ENCODE peak calls at places on chromosomes 16 and 17, in ten cellular contexts. One of them, this sample, is unnamed.
A peak's percentile ranks its signal among the peaks of the same experiment; 100 is the strongest.

GRCh38 chr17:35655303-35655702 is 68.2 kb downstream of the AP2B1 start:
- DNase-seq in ovary: no peak
- DNase-seq in A549: no peak
- DNase-seq in stomach: no peak
- DNase-seq in H1: no peak
- DNase-seq in transverse colon: no peak
- DNase-seq in suprapubic skin: no peak
- DNase-seq in sigmoid colon: no peak
- DNase-seq in esophagus muscularis mucosa: no peak
- DNase-seq in GM12878: no peak
- DNase-seq in this sample: no peak

GRCh38 chr17:74149597-74150427 is 53.7 kb upstream of the RPL38 start:
- DNase-seq in stomach: no peak
- DNase-seq in H1: peak; percentile 40
- DNase-seq in GM12878: no peak
- DNase-seq in A549: no peak
- DNase-seq in ovary: no peak
- DNase-seq in esophagus muscularis mucosa: peak; percentile 21
- DNase-seq in transverse colon: no peak
- DNase-seq in suprapubic skin: peak; percentile 64
- DNase-seq in sigmoid colon: no peak
- DNase-seq in this sample: no peak

GRCh38 chr17:3157218-3157617 is 29.9 kb upstream of the OR1G1 start:
- DNase-seq in H1: no peak
- DNase-seq in sigmoid colon: no peak
- DNase-seq in GM12878: no peak
- DNase-seq in ovary: no peak
- DNase-seq in esophagus muscularis mucosa: no peak
- DNase-seq in transverse colon: no peak
- DNase-seq in stomach: no peak
- DNase-seq in A549: no peak
- DNase-seq in suprapubic skin: no peak
- DNase-seq in this sample: no peak

GRCh38 chr16:85610059-85610445 is 3.1 kb upstream of the GSE1 start:
- DNase-seq in A549: no peak
- DNase-seq in suprapubic skin: no peak
- DNase-seq in GM12878: no peak
- DNase-seq in transverse colon: peak; percentile 25
- DNase-seq in H1: no peak
- DNase-seq in stomach: peak; percentile 51
- DNase-seq in esophagus muscularis mucosa: no peak
- DNase-seq in sigmoid colon: no peak
- DNase-seq in ovary: no peak
- DNase-seq in this sample: no peak

GRCh38 chr16:85158702-85159225 is 46.5 kb upstream of the CIBAR2 start:
- DNase-seq in H1: no peak
- DNase-seq in sigmoid colon: no peak
- DNase-seq in esophagus muscularis mucosa: no peak
- DNase-seq in GM12878: no peak
- DNase-seq in suprapubic skin: no peak
- DNase-seq in ovary: no peak
- DNase-seq in A549: no peak
- DNase-seq in transverse colon: no peak
- DNase-seq in stomach: no peak
- DNase-seq in this sample: no peak

GRCh38 chr16:85017151-85017550 is 5.8 kb upstream of the ZDHHC7 start:
- DNase-seq in sigmoid colon: no peak
- DNase-seq in H1: no peak
- DNase-seq in ovary: no peak
- DNase-seq in A549: no peak
- DNase-seq in esophagus muscularis mucosa: no peak
- DNase-seq in suprapubic skin: no peak
- DNase-seq in stomach: no peak
- DNase-seq in transverse colon: no peak
- DNase-seq in GM12878: peak; percentile 19
- DNase-seq in this sample: no peak

GRCh38 chr16:61617214-61617783 is 418.9 kb downstream of the CDH8 start:
- DNase-seq in ovary: no peak
- DNase-seq in GM12878: no peak
- DNase-seq in sigmoid colon: no peak
- DNase-seq in suprapubic skin: no peak
- DNase-seq in esophagus muscularis mucosa: no peak
- DNase-seq in stomach: no peak
- DNase-seq in transverse colon: no peak
- DNase-seq in H1: no peak
- DNase-seq in A549: no peak
- DNase-seq in this sample: no peak

GRCh38 chr16:84144859-84145639 is at the start of the genes DNAAF1 and HSDL1:
- DNase-seq in A549: peak; percentile 87
- DNase-seq in ovary: peak; percentile 96
- DNase-seq in transverse colon: peak; percentile 94
- DNase-seq in esophagus muscularis mucosa: peak; percentile 94
- DNase-seq in sigmoid colon: peak; percentile 94
- DNase-seq in H1: peak; percentile 99
- DNase-seq in suprapubic skin: peak; percentile 92
- DNase-seq in GM12878: peak; percentile 32
- DNase-seq in stomach: peak; percentile 95
- DNase-seq in this sample: peak; percentile 79

GRCh38 chr17:8320990-8321389 is 10.9 kb downstream of the ARHGEF15 start:
- DNase-seq in ovary: no peak
- DNase-seq in A549: no peak
- DNase-seq in GM12878: no peak
- DNase-seq in esophagus muscularis mucosa: no peak
- DNase-seq in suprapubic skin: no peak
- DNase-seq in transverse colon: no peak
- DNase-seq in stomach: no peak
- DNase-seq in sigmoid colon: no peak
- DNase-seq in H1: no peak
- DNase-seq in this sample: no peak

GRCh38 chr17:6555331-6556120 is 829 bp downstream of the PITPNM3 start:
- DNase-seq in ovary: peak; percentile 68
- DNase-seq in stomach: peak; percentile 55
- DNase-seq in esophagus muscularis mucosa: no peak
- DNase-seq in H1: peak; percentile 67
- DNase-seq in suprapubic skin: no peak
- DNase-seq in transverse colon: peak; percentile 22
- DNase-seq in GM12878: no peak
- DNase-seq in A549: no peak
- DNase-seq in sigmoid colon: no peak
- DNase-seq in this sample: no peak

GRCh38 chr17:76384222-76384986 is at the start of gene SPHK1:
- DNase-seq in ovary: peak; percentile 72
- DNase-seq in GM12878: no peak
- DNase-seq in H1: peak; percentile 83
- DNase-seq in esophagus muscularis mucosa: no peak
- DNase-seq in transverse colon: peak; percentile 76
- DNase-seq in A549: peak; percentile 90
- DNase-seq in sigmoid colon: peak; percentile 78
- DNase-seq in suprapubic skin: no peak
- DNase-seq in stomach: peak; percentile 75
- DNase-seq in this sample: peak; percentile 26

GRCh38 chr17:4902540-4902939 is 358 bp downstream of the CHRNE start:
- DNase-seq in stomach: no peak
- DNase-seq in sigmoid colon: no peak
- DNase-seq in GM12878: no peak
- DNase-seq in ovary: peak; percentile 46
- DNase-seq in suprapubic skin: no peak
- DNase-seq in A549: no peak
- DNase-seq in transverse colon: no peak
- DNase-seq in H1: no peak
- DNase-seq in esophagus muscularis mucosa: no peak
- DNase-seq in this sample: no peak

GRCh38 chr17:1762906-1763829 is 1.3 kb downstream of the SERPINF1 start:
- DNase-seq in transverse colon: no peak
- DNase-seq in H1: peak; percentile 64
- DNase-seq in stomach: no peak
- DNase-seq in A549: no peak
- DNase-seq in GM12878: no peak
- DNase-seq in ovary: peak; percentile 78
- DNase-seq in esophagus muscularis mucosa: no peak
- DNase-seq in sigmoid colon: peak; percentile 87
- DNase-seq in suprapubic skin: no peak
- DNase-seq in this sample: peak; percentile 64

GRCh38 chr16:8278181-8278580 is 312.1 kb downstream of the TMEM114 start:
- DNase-seq in H1: no peak
- DNase-seq in ovary: no peak
- DNase-seq in A549: no peak
- DNase-seq in stomach: no peak
- DNase-seq in suprapubic skin: no peak
- DNase-seq in GM12878: no peak
- DNase-seq in sigmoid colon: no peak
- DNase-seq in transverse colon: no peak
- DNase-seq in esophagus muscularis mucosa: no peak
- DNase-seq in this sample: no peak

GRCh38 chr17:62193297-62193696 is 128.2 kb upstream of the MED13 start:
- DNase-seq in esophagus muscularis mucosa: no peak
- DNase-seq in transverse colon: no peak
- DNase-seq in A549: no peak
- DNase-seq in stomach: no peak
- DNase-seq in GM12878: no peak
- DNase-seq in sigmoid colon: no peak
- DNase-seq in H1: no peak
- DNase-seq in suprapubic skin: no peak
- DNase-seq in ovary: no peak
- DNase-seq in this sample: no peak

GRCh38 chr16:69934751-69935150 is 16.4 kb upstream of the CLEC18A start:
- DNase-seq in sigmoid colon: no peak
- DNase-seq in A549: no peak
- DNase-seq in ovary: no peak
- DNase-seq in transverse colon: no peak
- DNase-seq in esophagus muscularis mucosa: no peak
- DNase-seq in suprapubic skin: peak; percentile 71
- DNase-seq in stomach: no peak
- DNase-seq in H1: no peak
- DNase-seq in GM12878: no peak
- DNase-seq in this sample: no peak

GRCh38 chr17:4711671-4712111 is 1.3 kb downstream of the ARRB2 start:
- DNase-seq in ovary: peak; percentile 40
- DNase-seq in A549: no peak
- DNase-seq in suprapubic skin: no peak
- DNase-seq in stomach: no peak
- DNase-seq in GM12878: no peak
- DNase-seq in sigmoid colon: peak; percentile 75
- DNase-seq in H1: no peak
- DNase-seq in esophagus muscularis mucosa: no peak
- DNase-seq in transverse colon: peak; percentile 76
- DNase-seq in this sample: no peak

GRCh38 chr17:45384800-45385262 is 47.8 kb downstream of the ARHGAP27 start:
- DNase-seq in ovary: no peak
- DNase-seq in GM12878: no peak
- DNase-seq in esophagus muscularis mucosa: no peak
- DNase-seq in suprapubic skin: no peak
- DNase-seq in A549: no peak
- DNase-seq in stomach: no peak
- DNase-seq in transverse colon: no peak
- DNase-seq in sigmoid colon: peak; percentile 66
- DNase-seq in H1: peak; percentile 56
- DNase-seq in this sample: no peak

GRCh38 chr17:74006366-74006765 is 197.1 kb upstream of the RPL38 start:
- DNase-seq in transverse colon: no peak
- DNase-seq in suprapubic skin: no peak
- DNase-seq in ovary: no peak
- DNase-seq in A549: no peak
- DNase-seq in GM12878: no peak
- DNase-seq in H1: no peak
- DNase-seq in esophagus muscularis mucosa: no peak
- DNase-seq in stomach: no peak
- DNase-seq in sigmoid colon: no peak
- DNase-seq in this sample: no peak

GRCh38 chr17:72691601-72692000 is 400.9 kb downstream of the SLC39A11 start:
- DNase-seq in suprapubic skin: no peak
- DNase-seq in GM12878: no peak
- DNase-seq in sigmoid colon: no peak
- DNase-seq in A549: no peak
- DNase-seq in ovary: no peak
- DNase-seq in transverse colon: no peak
- DNase-seq in H1: no peak
- DNase-seq in esophagus muscularis mucosa: no peak
- DNase-seq in stomach: no peak
- DNase-seq in this sample: no peak
- TF ChIP-seq EP300 in suprapubic skin: no peak
- TF ChIP-seq EP300 in GM12878: no peak
- TF ChIP-seq EP300 in sigmoid colon: no peak
- TF ChIP-seq EP300 in A549: no peak
- TF ChIP-seq EP300 in ovary: no peak
- TF ChIP-seq EP300 in transverse colon: no peak
- TF ChIP-seq EP300 in H1: no peak
- TF ChIP-seq EP300 in esophagus muscularis mucosa: no peak
- TF ChIP-seq EP300 in stomach: no peak
- TF ChIP-seq EP300 in this sample: no peak

GRCh38 chr17:31580331-31581021 is 189.0 kb downstream of the RAB11FIP4 start:
- DNase-seq in ovary: no peak
- DNase-seq in H1: no peak
- DNase-seq in suprapubic skin: no peak
- DNase-seq in esophagus muscularis mucosa: no peak
- DNase-seq in GM12878: no peak
- DNase-seq in transverse colon: no peak
- DNase-seq in A549: no peak
- DNase-seq in stomach: peak; percentile 44
- DNase-seq in sigmoid colon: no peak
- DNase-seq in this sample: no peak
- TF ChIP-seq EP300 in ovary: no peak
- TF ChIP-seq EP300 in H1: no peak
- TF ChIP-seq EP300 in suprapubic skin: no peak
- TF ChIP-seq EP300 in esophagus muscularis mucosa: no peak
- TF ChIP-seq EP300 in GM12878: no peak
- TF ChIP-seq EP300 in transverse colon: no peak
- TF ChIP-seq EP300 in A549: no peak
- TF ChIP-seq EP300 in stomach: no peak
- TF ChIP-seq EP300 in sigmoid colon: no peak
- TF ChIP-seq EP300 in this sample: no peak

DNA sequence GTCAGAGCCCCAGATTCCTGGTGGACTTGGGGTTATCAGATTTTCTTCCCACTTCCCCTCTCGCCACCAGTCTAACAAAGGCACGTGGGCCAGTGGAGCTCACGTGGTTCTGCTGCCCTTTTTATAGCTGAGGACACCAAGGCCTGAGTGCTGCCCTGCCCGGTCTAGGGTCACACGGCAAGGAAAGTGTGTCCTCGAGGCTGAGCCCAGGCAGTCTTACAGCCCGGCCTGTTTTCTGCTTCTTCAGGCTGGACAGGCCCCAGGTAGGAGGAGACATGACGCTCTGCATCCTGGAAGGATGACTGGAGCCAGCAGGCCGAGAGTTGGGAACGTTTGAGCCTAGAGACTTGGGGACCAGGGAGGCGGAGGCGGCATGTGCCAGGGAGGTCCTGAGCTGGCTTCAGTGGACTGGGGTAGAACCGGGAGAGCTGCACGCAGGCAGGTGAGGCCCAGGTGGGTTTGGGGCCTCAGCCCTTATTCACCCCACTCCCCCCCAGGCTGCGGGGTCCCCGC is 3.5 kb downstream of the CTRB1 start:
- DNase-seq in suprapubic skin: no peak
- DNase-seq in GM12878: no peak
- DNase-seq in transverse colon: no peak
- DNase-seq in H1: no peak
- DNase-seq in esophagus muscularis mucosa: no peak
- DNase-seq in stomach: no peak
- DNase-seq in sigmoid colon: no peak
- DNase-seq in ovary: no peak
- DNase-seq in A549: no peak
- DNase-seq in this sample: no peak
- TF ChIP-seq EP300 in suprapubic skin: no peak
- TF ChIP-seq EP300 in GM12878: no peak
- TF ChIP-seq EP300 in transverse colon: no peak
- TF ChIP-seq EP300 in H1: no peak
- TF ChIP-seq EP300 in esophagus muscularis mucosa: no peak
- TF ChIP-seq EP300 in stomach: no peak
- TF ChIP-seq EP300 in sigmoid colon: no peak
- TF ChIP-seq EP300 in ovary: no peak
- TF ChIP-seq EP300 in A549: no peak
- TF ChIP-seq EP300 in this sample: no peak

GRCh38 chr17:48543854-48544355 is 1.0 kb downstream of the HOXB2 start:
- DNase-seq in stomach: no peak
- DNase-seq in suprapubic skin: no peak
- DNase-seq in GM12878: no peak
- DNase-seq in ovary: no peak
- DNase-seq in esophagus muscularis mucosa: no peak
- DNase-seq in H1: no peak
- DNase-seq in sigmoid colon: no peak
- DNase-seq in transverse colon: no peak
- DNase-seq in A549: no peak
- DNase-seq in this sample: no peak
- TF ChIP-seq EP300 in stomach: no peak
- TF ChIP-seq EP300 in suprapubic skin: no peak
- TF ChIP-seq EP300 in GM12878: no peak
- TF ChIP-seq EP300 in ovary: no peak
- TF ChIP-seq EP300 in esophagus muscularis mucosa: no peak
- TF ChIP-seq EP300 in H1: no peak
- TF ChIP-seq EP300 in sigmoid colon: no peak
- TF ChIP-seq EP300 in transverse colon: no peak
- TF ChIP-seq EP300 in A549: no peak
- TF ChIP-seq EP300 in this sample: no peak